ENCODE peak calls at places on chromosomes 6 and 20, in four cellular contexts. One of them, this sample, is unnamed.

GRCh38 chr20:38286586-38287502 is 17.1 kb upstream of the BPI start:
- DNase-seq in CD8-positive, alpha-beta T cell: no peak
- DNase-seq in Calu3: peak; percentile 41
- DNase-seq in CD4-positive, alpha-beta T cell: no peak
- DNase-seq in this sample: no peak

GRCh38 chr6:42105714-42106662 is 36.4 kb downstream of the C6orf132 start:
- DNase-seq in CD4-positive, alpha-beta T cell: no peak
- DNase-seq in CD8-positive, alpha-beta T cell: no peak
- DNase-seq in Calu3: no peak
- DNase-seq in this sample: no peak

GRCh38 chr20:31440012-31440659 is at the start of gene DEFB123:
- DNase-seq in CD8-positive, alpha-beta T cell: no peak
- DNase-seq in CD4-positive, alpha-beta T cell: no peak
- DNase-seq in Calu3: peak; percentile 18
- DNase-seq in this sample: no peak

GRCh38 chr6:42889815-42890214 is 10.4 kb downstream of the RPL7L1 start:
- DNase-seq in CD4-positive, alpha-beta T cell: no peak
- DNase-seq in Calu3: no peak
- DNase-seq in CD8-positive, alpha-beta T cell: no peak
- DNase-seq in this sample: no peak

GRCh38 chr6:7201732-7202541 is 94.2 kb downstream of the RREB1 start:
- DNase-seq in CD8-positive, alpha-beta T cell: no peak
- DNase-seq in Calu3: no peak
- DNase-seq in CD4-positive, alpha-beta T cell: no peak
- DNase-seq in this sample: no peak

GRCh38 chr6:41921712-41921998 is 356 bp downstream of the BYSL start:
- DNase-seq in CD8-positive, alpha-beta T cell: no peak
- DNase-seq in CD4-positive, alpha-beta T cell: no peak
- DNase-seq in Calu3: no peak
- DNase-seq in this sample: no peak

GRCh38 chr6:122712864-122713612 is 66.5 kb upstream of the FABP7 start:
- DNase-seq in CD8-positive, alpha-beta T cell: no peak
- DNase-seq in CD4-positive, alpha-beta T cell: no peak
- DNase-seq in Calu3: no peak
- DNase-seq in this sample: no peak

GRCh38 chr6:85464260-85464644 is 14.4 kb downstream of the NT5E start:
- DNase-seq in Calu3: peak; percentile 67
- DNase-seq in CD8-positive, alpha-beta T cell: peak; percentile 40
- DNase-seq in CD4-positive, alpha-beta T cell: no peak
- DNase-seq in this sample: no peak

GRCh38 chr20:35134472-35134871 is 12.7 kb downstream of the EDEM2 start:
- DNase-seq in Calu3: no peak
- DNase-seq in CD4-positive, alpha-beta T cell: no peak
- DNase-seq in CD8-positive, alpha-beta T cell: no peak
- DNase-seq in this sample: no peak

GRCh38 chr6:27720607-27721580 is 191.3 kb downstream of the OR2B2 start:
- DNase-seq in CD8-positive, alpha-beta T cell: no peak
- DNase-seq in Calu3: no peak
- DNase-seq in CD4-positive, alpha-beta T cell: no peak
- DNase-seq in this sample: no peak

GRCh38 chr6:125779924-125780539 is 10.7 kb upstream of the NCOA7 start:
- DNase-seq in CD8-positive, alpha-beta T cell: peak; percentile 80
- DNase-seq in Calu3: peak; percentile 75
- DNase-seq in CD4-positive, alpha-beta T cell: peak; percentile 85
- DNase-seq in this sample: peak; percentile 52

GRCh38 chr6:32192608-32193039 is at the start of gene GPSM3:
- DNase-seq in CD4-positive, alpha-beta T cell: peak; percentile 67
- DNase-seq in Calu3: peak; percentile 46
- DNase-seq in CD8-positive, alpha-beta T cell: peak; percentile 59
- DNase-seq in this sample: no peak

GRCh38 chr6:108609276-108609769 is 48.6 kb downstream of the FOXO3 start:
- DNase-seq in Calu3: no peak
- DNase-seq in CD4-positive, alpha-beta T cell: no peak
- DNase-seq in CD8-positive, alpha-beta T cell: no peak
- DNase-seq in this sample: no peak

GRCh38 chr6:108744996-108745395 is 103.2 kb upstream of the ARMC2 start:
- DNase-seq in CD4-positive, alpha-beta T cell: no peak
- DNase-seq in Calu3: no peak
- DNase-seq in CD8-positive, alpha-beta T cell: no peak
- DNase-seq in this sample: no peak

GRCh38 chr6:30839666-30840065 is 44.7 kb upstream of the DDR1 start:
- DNase-seq in CD8-positive, alpha-beta T cell: no peak
- DNase-seq in CD4-positive, alpha-beta T cell: no peak
- DNase-seq in Calu3: peak; percentile 40
- DNase-seq in this sample: no peak

GRCh38 chr6:43927525-43928210 is 157.7 kb downstream of the VEGFA start:
- DNase-seq in CD8-positive, alpha-beta T cell: no peak
- DNase-seq in Calu3: peak; percentile 78
- DNase-seq in CD4-positive, alpha-beta T cell: no peak
- DNase-seq in this sample: no peak

GRCh38 chr6:17432356-17432755 is 39.0 kb downstream of the CAP2 start:
- DNase-seq in CD4-positive, alpha-beta T cell: no peak
- DNase-seq in Calu3: no peak
- DNase-seq in CD8-positive, alpha-beta T cell: no peak
- DNase-seq in this sample: no peak

GRCh38 chr20:967796-968742 is 34.0 kb downstream of the RSPO4 start:
- DNase-seq in CD8-positive, alpha-beta T cell: no peak
- DNase-seq in Calu3: peak; percentile 13
- DNase-seq in CD4-positive, alpha-beta T cell: no peak
- DNase-seq in this sample: no peak

GRCh38 chr6:21402368-21402767 is 191.2 kb upstream of the SOX4 start:
- DNase-seq in Calu3: no peak
- DNase-seq in CD8-positive, alpha-beta T cell: no peak
- DNase-seq in CD4-positive, alpha-beta T cell: no peak
- DNase-seq in this sample: no peak

GRCh38 chr6:69233195-69233524 is 563.6 kb downstream of the LMBRD1 start:
- DNase-seq in Calu3: no peak
- DNase-seq in CD8-positive, alpha-beta T cell: no peak
- DNase-seq in CD4-positive, alpha-beta T cell: no peak
- DNase-seq in this sample: no peak

GRCh38 chr6:166775180-166775922 is 148.3 kb upstream of the RPS6KA2 start:
- DNase-seq in Calu3: peak; percentile 55
- DNase-seq in CD8-positive, alpha-beta T cell: peak; percentile 55
- DNase-seq in CD4-positive, alpha-beta T cell: peak; percentile 63
- DNase-seq in this sample: peak; percentile 64

GRCh38 chr20:23331951-23332350 is 18.6 kb upstream of the NXT1 start:
- DNase-seq in CD8-positive, alpha-beta T cell: no peak
- DNase-seq in Calu3: no peak
- DNase-seq in CD4-positive, alpha-beta T cell: no peak
- DNase-seq in this sample: no peak

GRCh38 chr6:27293436-27294152 is 18.5 kb downstream of the POM121L2 start:
- DNase-seq in Calu3: peak; percentile 40
- DNase-seq in CD8-positive, alpha-beta T cell: no peak
- DNase-seq in CD4-positive, alpha-beta T cell: no peak
- DNase-seq in this sample: peak; percentile 77

GRCh38 chr6:125867483-125867935 is 76.7 kb downstream of the NCOA7 start:
- DNase-seq in CD4-positive, alpha-beta T cell: no peak
- DNase-seq in Calu3: peak; percentile 69
- DNase-seq in CD8-positive, alpha-beta T cell: no peak
- DNase-seq in this sample: peak; percentile 53

GRCh38 chr6:169427856-169428255 is 174.2 kb upstream of the THBS2 start:
- DNase-seq in CD4-positive, alpha-beta T cell: no peak
- DNase-seq in CD8-positive, alpha-beta T cell: no peak
- DNase-seq in Calu3: no peak
- DNase-seq in this sample: no peak

GRCh38 chr6:10403385-10404106 is 11.3 kb downstream of the TFAP2A start:
- DNase-seq in Calu3: peak; percentile 47
- DNase-seq in CD4-positive, alpha-beta T cell: no peak
- DNase-seq in CD8-positive, alpha-beta T cell: no peak
- DNase-seq in this sample: no peak

GRCh38 chr20:50834599-50835005 is 39.7 kb downstream of the BCAS4 start:
- DNase-seq in Calu3: no peak
- DNase-seq in CD8-positive, alpha-beta T cell: no peak
- DNase-seq in CD4-positive, alpha-beta T cell: no peak
- DNase-seq in this sample: no peak

GRCh38 chr20:53492212-53492611 is 101.4 kb downstream of the ZNF217 start:
- DNase-seq in Calu3: no peak
- DNase-seq in CD8-positive, alpha-beta T cell: no peak
- DNase-seq in CD4-positive, alpha-beta T cell: no peak
- DNase-seq in this sample: no peak

GRCh38 chr6:107064579-107065065 is 36.6 kb downstream of the MTRES1 start:
- DNase-seq in Calu3: peak; percentile 61
- DNase-seq in CD4-positive, alpha-beta T cell: no peak
- DNase-seq in CD8-positive, alpha-beta T cell: no peak
- DNase-seq in this sample: no peak

GRCh38 chr6:166442131-166442530 is 59.4 kb upstream of the MPC1 start:
- DNase-seq in CD4-positive, alpha-beta T cell: no peak
- DNase-seq in CD8-positive, alpha-beta T cell: no peak
- DNase-seq in Calu3: no peak
- DNase-seq in this sample: no peak

GRCh38 chr6:21371676-21372161 is 221.8 kb upstream of the SOX4 start:
- DNase-seq in CD4-positive, alpha-beta T cell: no peak
- DNase-seq in CD8-positive, alpha-beta T cell: no peak
- DNase-seq in Calu3: no peak
- DNase-seq in this sample: no peak

GRCh38 chr6:101150226-101150625 is 243.3 kb upstream of the GRIK2 start:
- DNase-seq in CD8-positive, alpha-beta T cell: no peak
- DNase-seq in CD4-positive, alpha-beta T cell: no peak
- DNase-seq in Calu3: no peak
- DNase-seq in this sample: no peak

GRCh38 chr6:23927935-23928334 is 198.1 kb upstream of the NRSN1 start:
- DNase-seq in CD4-positive, alpha-beta T cell: no peak
- DNase-seq in Calu3: no peak
- DNase-seq in CD8-positive, alpha-beta T cell: no peak
- DNase-seq in this sample: no peak

DNA sequence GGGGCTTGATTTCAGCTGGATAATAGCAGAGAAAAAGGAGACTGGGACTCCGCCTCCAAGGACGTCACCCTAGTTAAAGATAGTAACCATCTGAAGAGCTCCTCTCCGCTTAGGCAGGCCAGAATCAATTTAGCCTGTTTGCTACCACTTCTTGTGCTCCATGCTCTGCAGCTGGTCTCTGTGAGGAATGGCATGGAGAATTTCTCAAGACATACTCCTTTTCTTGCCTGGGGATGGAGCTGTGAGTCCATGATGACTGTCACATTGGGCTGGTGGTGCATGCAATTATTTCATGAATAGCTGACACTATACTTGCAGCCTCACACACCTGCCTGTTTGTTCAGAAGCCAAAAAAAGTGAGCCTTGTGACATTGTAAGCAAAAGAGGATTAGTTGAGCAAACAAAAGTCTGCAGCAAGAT is 61.4 kb downstream of the TXLNB start:
- DNase-seq in CD8-positive, alpha-beta T cell: no peak
- DNase-seq in CD4-positive, alpha-beta T cell: no peak
- DNase-seq in Calu3: no peak
- DNase-seq in this sample: no peak
- TF ChIP-seq CTCF in CD8-positive, alpha-beta T cell: no peak
- TF ChIP-seq CTCF in CD4-positive, alpha-beta T cell: no peak
- TF ChIP-seq CTCF in Calu3: no peak
- TF ChIP-seq CTCF in this sample: no peak

DNA sequence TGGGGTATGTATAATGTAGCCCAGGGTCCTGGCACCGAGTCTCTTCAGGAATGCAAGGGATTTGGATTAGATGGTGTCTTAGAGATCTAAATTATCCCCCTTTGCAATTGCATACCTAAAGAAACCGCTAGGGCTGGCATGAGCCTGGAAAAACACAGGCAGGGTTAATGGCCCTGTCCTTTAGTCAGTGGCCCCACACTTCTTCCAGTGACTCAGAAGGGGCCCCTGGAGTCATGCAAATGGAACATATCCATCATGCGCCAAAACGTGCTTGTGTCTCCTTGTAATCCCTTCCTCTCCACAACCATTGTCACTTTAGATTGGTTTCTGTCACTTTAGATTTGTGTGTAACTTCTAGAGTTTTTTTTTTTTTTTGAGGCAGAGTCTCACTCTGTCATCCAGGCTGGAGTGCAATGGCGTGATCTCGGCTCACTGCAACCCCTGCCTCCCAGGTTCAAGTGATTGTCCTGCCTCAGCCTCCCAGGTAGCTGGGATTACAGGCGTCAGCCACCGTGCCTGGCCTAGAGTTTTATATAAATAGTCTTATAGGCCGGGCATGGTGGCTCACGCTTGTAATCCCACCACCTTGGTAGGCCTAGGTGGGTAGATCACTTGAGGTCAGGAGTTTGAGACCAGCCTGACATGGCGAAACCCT is 8.7 kb upstream of the MYBL2 start:
- DNase-seq in CD4-positive, alpha-beta T cell: no peak
- DNase-seq in Calu3: peak; percentile 46
- DNase-seq in CD8-positive, alpha-beta T cell: no peak
- DNase-seq in this sample: no peak
- TF ChIP-seq CTCF in CD4-positive, alpha-beta T cell: no peak
- TF ChIP-seq CTCF in Calu3: no peak
- TF ChIP-seq CTCF in CD8-positive, alpha-beta T cell: no peak
- TF ChIP-seq CTCF in this sample: no peak

DNA sequence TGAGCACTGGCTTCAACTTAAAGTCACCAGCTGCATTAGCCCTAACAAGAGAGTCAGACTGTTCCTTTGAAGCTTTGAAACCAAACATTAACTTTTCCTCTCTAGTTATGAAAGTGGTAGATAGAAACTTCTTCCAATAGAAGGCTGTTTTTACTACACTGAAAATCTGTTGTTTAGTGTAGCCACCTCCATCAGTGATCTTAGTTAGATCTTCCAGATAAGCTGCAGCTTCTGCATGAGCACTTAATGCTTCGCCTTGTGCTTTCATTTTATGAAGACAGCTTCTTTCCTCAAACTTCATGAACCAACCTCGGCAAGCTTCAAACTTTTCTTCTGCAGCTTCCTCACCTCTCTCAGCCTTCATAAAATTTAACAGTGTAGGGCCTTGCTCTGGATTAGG is 133.2 kb downstream of the INSM1 start:
- DNase-seq in Calu3: no peak
- DNase-seq in CD8-positive, alpha-beta T cell: no peak
- DNase-seq in CD4-positive, alpha-beta T cell: no peak
- DNase-seq in this sample: no peak
- TF ChIP-seq CTCF in Calu3: no peak
- TF ChIP-seq CTCF in CD8-positive, alpha-beta T cell: no peak
- TF ChIP-seq CTCF in CD4-positive, alpha-beta T cell: no peak
- TF ChIP-seq CTCF in this sample: no peak

GRCh38 chr6:168216139-168216538 is 103.4 kb downstream of the DACT2 start:
- DNase-seq in Calu3: no peak
- DNase-seq in CD8-positive, alpha-beta T cell: no peak
- DNase-seq in CD4-positive, alpha-beta T cell: no peak
- DNase-seq in this sample: no peak
- TF ChIP-seq CTCF in Calu3: no peak
- TF ChIP-seq CTCF in CD8-positive, alpha-beta T cell: no peak
- TF ChIP-seq CTCF in CD4-positive, alpha-beta T cell: no peak
- TF ChIP-seq CTCF in this sample: no peak

GRCh38 chr6:35624341-35625070 is 64.2 kb downstream of the FKBP5 start:
- DNase-seq in CD4-positive, alpha-beta T cell: no peak
- DNase-seq in CD8-positive, alpha-beta T cell: no peak
- DNase-seq in Calu3: no peak
- DNase-seq in this sample: no peak
- TF ChIP-seq CTCF in CD4-positive, alpha-beta T cell: peak; percentile 81
- TF ChIP-seq CTCF in CD8-positive, alpha-beta T cell: peak; percentile 70
- TF ChIP-seq CTCF in Calu3: no peak
- TF ChIP-seq CTCF in this sample: no peak

DNA sequence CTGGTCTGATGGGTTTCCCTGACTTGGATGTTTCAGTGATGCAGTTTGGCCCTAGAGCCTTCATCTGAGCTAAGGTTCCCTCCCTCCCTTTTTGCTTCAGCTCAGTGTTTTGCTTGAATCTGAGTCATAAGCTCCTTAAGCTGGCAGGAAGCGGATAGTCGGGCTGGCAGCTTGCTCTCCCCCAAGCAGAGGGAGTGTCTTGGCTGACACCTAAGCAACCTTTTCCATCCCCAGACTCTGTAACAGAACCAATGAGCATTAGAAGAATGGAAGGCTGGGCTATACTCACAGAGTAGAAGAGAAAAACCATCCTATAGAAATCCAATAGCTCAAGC is 98.3 kb downstream of the HAO1 start:
- DNase-seq in Calu3: peak; percentile 40
- DNase-seq in CD8-positive, alpha-beta T cell: no peak
- DNase-seq in CD4-positive, alpha-beta T cell: no peak
- DNase-seq in this sample: no peak
- TF ChIP-seq CTCF in Calu3: no peak
- TF ChIP-seq CTCF in CD8-positive, alpha-beta T cell: no peak
- TF ChIP-seq CTCF in CD4-positive, alpha-beta T cell: no peak
- TF ChIP-seq CTCF in this sample: no peak